ENCODE peak calls at places on chromosomes 11 and 22, in six cellular contexts. L is neuronal stem cell, V is trophoblast cell, E is H9, I is mesenchymal stem cell, R is H1. G is an unnamed sample.

GRCh38 chr11:67303132-67303988 is at the start of gene SSH3:
- DNase-seq in I (peak), E (peak), V (peak), R (peak), L (peak), G (peak)

GRCh38 chr11:50192743-50193142 is 160.1 kb downstream of the OR4C45 start:
- DNase-seq in E (no peak), L (no peak), I (no peak), R (no peak), V (no peak), G (no peak)

GRCh38 chr11:75852406-75853017 is 37.5 kb downstream of the UVRAG start:
- DNase-seq in R (no peak), V (no peak), L (no peak), E (no peak), I (no peak), G (no peak)

GRCh38 chr11:59776210-59777066 is 21.3 kb downstream of the STX3 start:
- DNase-seq in R (no peak), V (peak), I (peak), E (no peak), L (no peak), G (peak)

GRCh38 chr22:32676196-32676595 is 125.3 kb upstream of the TIMP3 start:
- DNase-seq in L (no peak), R (no peak), I (no peak), V (no peak), E (no peak), G (no peak)

GRCh38 chr11:44992774-44993173 is 42.1 kb upstream of the TP53I11 start:
- DNase-seq in V (no peak), L (no peak), E (no peak), I (no peak), R (no peak), G (no peak)

GRCh38 chr11:65421204-65422103 is 1.1 kb upstream of the NEAT1 start:
- DNase-seq in R (peak), L (no peak), E (peak), I (peak), V (peak), G (peak)

GRCh38 chr11:72574046-72574445 is 100.2 kb downstream of the PDE2A start:
- DNase-seq in V (no peak), I (no peak), R (no peak), E (no peak), L (no peak), G (no peak)

GRCh38 chr11:63573881-63574855 is 11.0 kb upstream of the PLAAT2 start:
- DNase-seq in V (peak), R (no peak), E (peak), L (no peak), I (peak), G (peak)

GRCh38 chr11:116134450-116134849 is 630.2 kb upstream of the CADM1 start:
- DNase-seq in V (peak), I (no peak), R (peak), L (no peak), E (no peak), G (no peak)

GRCh38 chr22:31093090-31093850 is 12.2 kb downstream of the SMTN start:
- DNase-seq in I (no peak), V (no peak), L (no peak), E (peak), R (peak), G (no peak)

GRCh38 chr22:39469681-39470461 is 13.1 kb downstream of the MGAT3 start:
- DNase-seq in I (no peak), R (no peak), V (no peak), L (no peak), E (no peak), G (no peak)

GRCh38 chr11:102611291-102611690 is 13.8 kb downstream of the MMP20 start:
- DNase-seq in V (no peak), R (no peak), I (no peak), E (no peak), L (no peak), G (no peak)

GRCh38 chr11:61083601-61084147 is 18.6 kb upstream of the CD5 start:
- DNase-seq in L (no peak), I (no peak), E (no peak), R (no peak), V (peak), G (no peak)

GRCh38 chr11:106321601-106322000 is 244.1 kb downstream of the AASDHPPT start:
- DNase-seq in E (no peak), L (no peak), R (no peak), V (no peak), I (no peak), G (no peak)

GRCh38 chr11:8102296-8102915 is 21.4 kb downstream of the TUB start:
- DNase-seq in V (no peak), I (no peak), E (no peak), L (no peak), R (no peak), G (no peak)

GRCh38 chr11:45922425-45923082 is at the start of gene LARGE2:
- DNase-seq in E (no peak), I (no peak), R (peak), V (no peak), L (peak), G (no peak)

GRCh38 chr22:23033116-23033905 is 37.0 kb upstream of the GNAZ start:
- DNase-seq in E (no peak), I (no peak), V (no peak), L (no peak), R (no peak), G (no peak)

GRCh38 chr22:23034621-23035556 is 35.4 kb upstream of the GNAZ start:
- DNase-seq in V (no peak), L (no peak), R (no peak), I (no peak), E (no peak), G (no peak)

GRCh38 chr22:23036684-23037428 is 33.5 kb upstream of the GNAZ start:
- DNase-seq in E (no peak), R (no peak), L (no peak), V (no peak), I (no peak), G (peak)

GRCh38 chr22:23037429-23038333 is 32.6 kb upstream of the GNAZ start:
- DNase-seq in E (no peak), I (no peak), V (no peak), R (no peak), L (no peak), G (no peak)

DNA sequence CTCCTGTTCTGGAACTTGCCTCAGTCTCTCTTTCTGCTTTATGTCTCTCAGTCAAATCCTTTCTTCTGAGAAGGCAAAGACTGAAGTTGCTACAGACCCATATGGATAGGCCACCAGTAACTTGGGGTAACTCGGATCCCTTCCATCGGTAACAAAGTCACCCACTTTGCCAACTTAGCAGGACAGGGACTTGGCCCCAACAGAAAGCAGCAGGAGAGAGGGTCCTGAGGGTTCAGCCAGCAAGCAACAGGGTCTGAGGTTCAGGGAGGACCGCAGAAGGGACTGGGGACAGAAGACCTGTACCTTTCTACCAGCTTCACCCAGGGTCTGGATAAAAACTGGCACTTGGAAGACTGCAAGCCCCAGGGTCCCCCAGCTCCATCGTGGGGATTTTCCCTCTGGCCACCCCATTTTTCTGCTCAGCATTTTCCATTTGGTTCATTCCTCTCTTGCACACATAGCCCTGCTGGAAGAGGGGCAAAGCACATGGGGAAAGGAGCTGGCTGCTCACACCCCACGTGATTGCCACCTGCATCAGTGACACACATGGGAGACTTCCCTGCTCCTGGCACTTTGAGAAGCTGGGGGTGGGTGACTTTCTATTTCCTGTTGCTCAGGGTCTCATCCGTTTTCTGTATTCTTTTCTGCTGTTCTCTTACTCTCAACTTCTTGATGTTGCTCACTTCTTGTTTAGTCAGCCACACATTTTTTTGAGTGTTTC is 34.6 kb upstream of the GNAZ start:
- DNase-seq in V (no peak), E (no peak), R (no peak), L (no peak), I (no peak), G (no peak)
- H2BK5ac ChIP-seq in V (no peak), E (no peak), R (no peak), L (no peak), I (no peak), G (no peak)

GRCh38 chr22:23261900-23262450 is 81.7 kb downstream of the BCR start:
- DNase-seq in I (no peak), E (no peak), V (no peak), R (no peak), L (no peak), G (no peak)
- H4K91ac ChIP-seq in I (no peak), E (no peak), V (no peak), R (peak), L (no peak), G (no peak)

DNA sequence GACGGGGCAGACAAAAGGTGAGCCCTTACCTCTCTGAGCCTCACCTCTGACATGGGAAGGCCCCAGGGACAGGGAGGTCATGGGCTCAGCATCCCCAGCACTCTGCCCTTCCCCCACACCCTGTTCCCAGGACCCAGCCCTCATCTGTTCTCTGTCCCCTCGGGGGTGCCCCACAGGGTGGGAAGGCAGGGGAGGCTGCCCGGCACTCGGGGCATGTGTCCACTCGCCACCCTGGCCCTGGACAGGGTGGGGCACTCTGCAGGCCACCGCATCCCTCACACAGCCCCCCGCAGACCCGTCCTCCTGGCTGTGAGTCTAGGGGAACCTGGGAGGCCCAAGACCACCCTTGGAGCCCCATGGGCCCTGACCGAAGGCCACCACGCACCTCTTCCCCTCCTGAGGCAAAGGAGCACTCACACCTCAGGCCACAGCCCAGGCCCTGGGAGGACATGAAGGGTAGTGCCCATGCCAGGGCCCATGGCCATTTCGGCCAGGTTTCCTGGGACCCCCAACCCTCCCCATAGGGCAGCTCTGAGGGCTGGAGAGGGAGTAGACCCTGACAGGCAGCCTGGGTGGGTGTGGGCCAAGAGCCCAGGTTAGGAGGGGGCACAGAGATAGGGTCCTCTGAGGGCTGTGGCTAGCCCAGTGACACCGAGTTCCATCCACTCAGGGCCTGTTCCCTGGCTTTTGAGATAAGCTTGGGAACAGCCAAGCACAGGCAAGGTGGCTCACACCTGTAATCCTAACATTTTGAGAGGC is 193.1 kb downstream of the IGLL1 start:
- DNase-seq in I (no peak), R (no peak), V (no peak), L (no peak), E (no peak), G (no peak)
- H2BK5ac ChIP-seq in I (no peak), R (no peak), V (no peak), L (no peak), E (no peak), G (no peak)

DNA sequence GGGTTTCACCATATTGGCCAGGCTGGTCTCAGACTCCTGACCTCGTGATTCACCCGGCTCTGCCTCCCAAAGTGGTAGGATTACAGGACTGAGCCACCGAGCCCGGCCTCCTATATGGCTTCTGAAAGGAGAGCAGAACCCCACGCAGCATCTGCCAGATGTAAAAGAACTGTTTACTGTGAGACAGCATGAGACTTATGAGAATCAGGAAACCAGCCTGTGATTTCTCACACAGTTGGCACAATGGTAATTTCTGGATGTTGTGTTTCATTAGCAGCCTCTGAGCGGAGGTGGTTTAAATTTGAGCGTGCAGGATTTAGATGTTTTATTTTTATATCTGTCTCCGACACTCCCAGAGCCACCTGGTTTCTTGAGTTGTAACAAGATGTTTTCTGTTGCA is 33.8 kb downstream of the CEP164 start:
- DNase-seq in R (no peak), E (no peak), I (no peak), V (no peak), L (no peak), G (no peak)
- H4K91ac ChIP-seq in R (no peak), E (no peak), I (no peak), V (no peak), L (no peak), G (no peak)

GRCh38 chr22:46830001-46830715 is 67.7 kb downstream of the TBC1D22A start:
- DNase-seq in E (no peak), L (no peak), V (no peak), I (peak), R (peak), G (peak)
- H2BK5ac ChIP-seq in E (no peak), L (no peak), V (no peak), I (peak), R (peak), G (peak)

GRCh38 chr11:121132211-121132976 is 31.4 kb downstream of the TECTA start:
- DNase-seq in R (no peak), I (no peak), L (no peak), E (no peak), V (no peak), G (no peak)
- H4K91ac ChIP-seq in R (no peak), I (no peak), L (no peak), E (no peak), V (no peak), G (no peak)

DNA sequence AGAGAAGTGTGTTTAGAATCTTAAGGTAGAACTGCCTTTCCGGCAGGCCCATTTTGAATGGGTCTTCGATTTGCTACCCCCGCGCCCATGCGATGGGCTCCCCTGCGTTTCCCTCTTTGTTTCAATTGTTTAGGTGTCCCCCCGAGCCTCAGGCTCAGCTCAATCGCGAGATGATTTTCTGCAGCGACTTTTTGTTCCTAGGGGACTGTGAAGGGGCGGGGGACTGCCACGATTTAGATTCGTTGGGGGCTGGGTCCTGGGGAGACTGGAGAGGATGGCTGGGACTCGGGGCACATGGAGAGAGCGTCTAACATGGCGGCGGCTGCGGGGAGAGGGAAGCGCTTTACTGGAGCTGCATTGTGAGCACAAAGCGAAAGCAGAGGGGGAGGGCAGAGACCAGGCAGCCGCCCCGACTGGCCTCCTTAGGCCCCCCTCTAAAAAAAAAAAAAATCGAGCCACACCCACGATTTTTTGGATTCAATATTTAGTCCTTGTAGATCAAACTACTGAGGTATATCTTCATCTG is 1.7 kb downstream of the CAPRIN1 start:
- DNase-seq in E (peak), R (peak), V (no peak), I (peak), L (peak), G (peak)
- H2BK5ac ChIP-seq in E (peak), R (peak), V (peak), I (no peak), L (peak), G (peak)

G was measured in IMR-90.